ENCODE peak calls at places on chromosomes 12 and 14, in five cellular contexts. D, V, G, A and P are unnamed samples. For H3K4me1, the result is how much of the 10 kb centered on the place peaks cover.

GRCh38 chr12:113852273-113852672 is 113.9 kb downstream of the RBM19 start:
- DNase-seq in D (no peak), V (no peak), G (no peak), A (no peak), P (no peak)

GRCh38 chr12:111429760-111430417 is 24.2 kb downstream of the SH2B3 start:
- DNase-seq in D (no peak), V (no peak), G (no peak), A (no peak), P (no peak)

GRCh38 chr12:114013601-114014345 is 47.6 kb upstream of the RBM19 start:
- DNase-seq in D (no peak), V (no peak), G (peak), A (no peak), P (no peak)

GRCh38 chr12:57089259-57090245 is 638 bp downstream of the NAB2 start:
- DNase-seq in D (peak), V (peak), G (peak), A (no peak), P (peak)

GRCh38 chr12:26090853-26091510 is 33.9 kb downstream of the BHLHE41 start:
- DNase-seq in D (no peak), V (no peak), G (no peak), A (no peak), P (no peak)

GRCh38 chr14:96888593-96888992 is 91.4 kb downstream of the VRK1 start:
- DNase-seq in D (no peak), V (no peak), G (no peak), A (no peak), P (no peak)

GRCh38 chr12:122646568-122647220 is 56.5 kb downstream of the HCAR2 start:
- DNase-seq in D (no peak), V (no peak), G (peak), A (no peak), P (no peak)

GRCh38 chr14:60250318-60251035 is 1.5 kb downstream of the PPM1A start:
- DNase-seq in D (no peak), V (no peak), G (peak), A (no peak), P (no peak)

GRCh38 chr14:77099425-77100167 is 1.5 kb downstream of the CIPC start:
- DNase-seq in D (no peak), V (no peak), G (peak), A (no peak), P (no peak)

GRCh38 chr14:95998656-95999055 is 40.5 kb upstream of the C14orf132 start:
- DNase-seq in D (no peak), V (no peak), G (peak), A (no peak), P (no peak)

GRCh38 chr12:124694846-124695497 is 127.6 kb upstream of the NCOR2 start:
- DNase-seq in D (peak), V (no peak), G (peak), A (no peak), P (no peak)

GRCh38 chr14:53380041-53380440 is 226.9 kb upstream of the DDHD1 start:
- DNase-seq in D (no peak), V (no peak), G (peak), A (no peak), P (no peak)

GRCh38 chr14:100588671-100589070 is 1.5 kb upstream of the BEGAIN start:
- DNase-seq in D (no peak), V (peak), G (no peak), A (no peak), P (no peak)

GRCh38 chr14:29446971-29447370 is 480.7 kb downstream of the PRKD1 start:
- DNase-seq in D (no peak), V (no peak), G (no peak), A (no peak), P (no peak)

GRCh38 chr12:89328483-89329030 is 23.7 kb downstream of the DUSP6 start:
- DNase-seq in D (no peak), V (no peak), G (no peak), A (no peak), P (no peak)

GRCh38 chr14:34875031-34875922 is at the start of gene BAZ1A:
- DNase-seq in D (peak), V (no peak), G (peak), A (peak), P (peak)

GRCh38 chr12:76643438-76643837 is 83.9 kb upstream of the OSBPL8 start:
- DNase-seq in D (no peak), V (no peak), G (peak), A (no peak), P (no peak)

GRCh38 chr12:80598004-80598606 is 109.3 kb upstream of the MYF6 start:
- DNase-seq in D (no peak), V (no peak), G (peak), A (no peak), P (no peak)

GRCh38 chr12:25308761-25309160 is 58.0 kb upstream of the KRAS start:
- DNase-seq in D (no peak), V (no peak), G (peak), A (no peak), P (no peak)

GRCh38 chr14:78598046-78598652 is 428.0 kb downstream of the NRXN3 start:
- DNase-seq in D (peak), V (peak), G (peak), A (peak), P (no peak)

GRCh38 chr12:27782481-27782880 is 2.4 kb upstream of the MANSC4 start:
- DNase-seq in D (no peak), V (no peak), G (peak), A (no peak), P (no peak)

GRCh38 chr14:88005978-88006851 is 1.3 kb downstream of the GPR65 start:
- DNase-seq in D (no peak), V (no peak), G (no peak), A (no peak), P (no peak)

GRCh38 chr14:96164861-96165490 is 39.7 kb upstream of the BDKRB2 start:
- DNase-seq in D (no peak), V (peak), G (no peak), A (no peak), P (no peak)

GRCh38 chr12:85394809-85395208 is 114.8 kb downstream of the ALX1 start:
- DNase-seq in D (no peak), V (no peak), G (peak), A (no peak), P (no peak)

GRCh38 chr12:52829986-52830385 is 4.1 kb downstream of the KRT79 start:
- DNase-seq in D (no peak), V (no peak), G (no peak), A (no peak), P (no peak)

GRCh38 chr14:93337884-93338283 is 5.0 kb upstream of the BTBD7 start:
- DNase-seq in D (no peak), V (no peak), G (no peak), A (no peak), P (no peak)

GRCh38 chr12:132700212-132700913 is 10.3 kb upstream of the PGAM5 start:
- DNase-seq in D (no peak), V (no peak), G (peak), A (no peak), P (no peak)

GRCh38 chr12:18583655-18584054 is 154.2 kb downstream of the PLCZ1 start:
- DNase-seq in D (no peak), V (no peak), G (no peak), A (no peak), P (no peak)

GRCh38 chr12:118136559-118137003 is 657 bp downstream of the PEBP1 start:
- DNase-seq in D (peak), V (peak), G (peak), A (peak), P (peak)

GRCh38 chr12:11967356-11968040 is 103.2 kb upstream of the BCL2L14 start:
- DNase-seq in D (no peak), V (no peak), G (no peak), A (peak), P (no peak)

GRCh38 chr14:89337161-89337560 is 79.9 kb downstream of the FOXN3 start:
- DNase-seq in D (no peak), V (no peak), G (peak), A (no peak), P (no peak)

GRCh38 chr12:120321382-120322202 is 6.0 kb downstream of the PLA2G1B start:
- DNase-seq in D (no peak), V (peak), G (no peak), A (no peak), P (no peak)

GRCh38 chr12:96196781-96197180 is 2.6 kb downstream of the ELK3 start:
- DNase-seq in D (no peak), V (no peak), G (peak), A (no peak), P (no peak)

GRCh38 chr12:113066806-113067400 is 10.4 kb downstream of the DTX1 start:
- DNase-seq in D (no peak), V (no peak), G (no peak), A (no peak), P (no peak)

GRCh38 chr14:36519431-36520321 is at the start of gene NKX2-1:
- DNase-seq in D (no peak), V (peak), G (no peak), A (no peak), P (peak)

GRCh38 chr12:112539221-112539620 is 120.5 kb downstream of the PTPN11 start:
- DNase-seq in D (no peak), V (no peak), G (no peak), A (no peak), P (no peak)

GRCh38 chr14:92728781-92729364 is 19.6 kb downstream of the LGMN start:
- DNase-seq in D (no peak), V (no peak), G (no peak), A (no peak), P (peak)

GRCh38 chr12:64674367-64674922 is 64.2 kb downstream of the RASSF3 start:
- DNase-seq in D (no peak), V (no peak), G (no peak), A (no peak), P (no peak)

GRCh38 chr14:102927346-102927877 is 4.9 kb downstream of the AMN start:
- DNase-seq in D (no peak), V (no peak), G (no peak), A (no peak), P (peak)

GRCh38 chr12:54018608-54018984 is 9.6 kb upstream of the HOXC6 start:
- DNase-seq in D (no peak), V (no peak), G (peak), A (no peak), P (no peak)
- H3K4me3 ChIP-seq in D (peak), V (no peak), G (peak), A (peak), P (no peak)

GRCh38 chr12:46492471-46493351 is 120.1 kb upstream of the SLC38A2 start:
- DNase-seq in D (no peak), V (no peak), G (peak), A (no peak), P (no peak)
- H3K4me1 ChIP-seq in D (under half), V (under half), G (half or more), A (under half), P (under half)

DNA sequence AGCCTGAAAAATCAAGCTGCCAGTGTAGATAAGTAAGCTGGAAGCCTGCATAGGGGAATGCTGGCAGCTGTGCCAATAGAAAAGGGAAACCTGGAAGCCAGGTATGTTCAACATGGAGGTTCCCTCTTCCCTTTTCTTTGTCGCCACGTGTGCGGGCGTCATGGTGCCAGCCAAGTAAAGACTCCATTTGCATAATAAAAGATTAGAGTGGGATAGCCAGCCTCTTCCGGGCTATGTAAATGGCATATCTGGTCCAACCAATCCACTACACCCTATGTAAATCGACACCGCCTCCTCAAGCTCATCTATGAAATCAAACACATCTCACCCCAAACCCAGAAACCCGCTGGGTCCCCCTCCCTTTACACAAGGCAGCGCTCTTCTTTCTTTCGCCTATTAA is 5.6 kb upstream of the ADGRD1 start:
- DNase-seq in D (no peak), V (no peak), G (no peak), A (no peak), P (no peak)
- H3K27ac ChIP-seq in D (no peak), V (no peak), G (no peak), A (no peak), P (no peak)

DNA sequence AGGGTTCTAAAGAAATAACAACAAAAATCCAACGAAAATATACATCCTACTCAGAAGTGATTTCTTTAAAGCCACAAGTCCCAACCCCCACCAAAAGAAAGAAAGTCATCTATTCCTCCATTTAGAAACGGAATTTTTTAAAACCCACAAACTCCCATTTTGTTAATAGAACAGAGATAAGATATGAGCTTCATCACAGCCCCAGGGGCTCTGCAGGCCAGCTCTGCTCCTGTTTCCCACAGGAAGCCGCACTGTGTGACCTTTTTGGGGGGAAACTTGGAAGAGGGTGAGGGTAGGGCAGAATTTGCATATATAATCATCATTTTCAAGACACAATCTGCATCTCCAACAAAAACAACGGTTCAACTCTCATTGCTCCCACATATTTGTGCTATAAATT is 2.8 kb downstream of the FBXL14 start:
- DNase-seq in D (no peak), V (no peak), G (peak), A (no peak), P (no peak)
- H3K4me3 ChIP-seq in D (peak), V (no peak), G (peak), A (peak), P (no peak)

GRCh38 chr12:92357584-92358261 is 212.1 kb upstream of the BTG1 start:
- DNase-seq in D (no peak), V (no peak), G (no peak), A (no peak), P (no peak)

GRCh38 chr12:92362109-92362508 is 216.5 kb upstream of the BTG1 start:
- DNase-seq in D (no peak), V (no peak), G (no peak), A (no peak), P (no peak)

GRCh38 chr12:92363295-92364146 is 217.9 kb upstream of the BTG1 start:
- DNase-seq in D (peak), V (no peak), G (peak), A (no peak), P (no peak)

GRCh38 chr12:92362785-92363184 is 217.1 kb upstream of the BTG1 start:
- DNase-seq in D (no peak), V (no peak), G (no peak), A (no peak), P (no peak)

GRCh38 chr12:92360543-92360942 is 214.9 kb upstream of the BTG1 start:
- DNase-seq in D (no peak), V (no peak), G (no peak), A (no peak), P (no peak)
- H3K4me1 ChIP-seq in D (under half), V (under half), G (under half), A (under half), P (under half)

DNA sequence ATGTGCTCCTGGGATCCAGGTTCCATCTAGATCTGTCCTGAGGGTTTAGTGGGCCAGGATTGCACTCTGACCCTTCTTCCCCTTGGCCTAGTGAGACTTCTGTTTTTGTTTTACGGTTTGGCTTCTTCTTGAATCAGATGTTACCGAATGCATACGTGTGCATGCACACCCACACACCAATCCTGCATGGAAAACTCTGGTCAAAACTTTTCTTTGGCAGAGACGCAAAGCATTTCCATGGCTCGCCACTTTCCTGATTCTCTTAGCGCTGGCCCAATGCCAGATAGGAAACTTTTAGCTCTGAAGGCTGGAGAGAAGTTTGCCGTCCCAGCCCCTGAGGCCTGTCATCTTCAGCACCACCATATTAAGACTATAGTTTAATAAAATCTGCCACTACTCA is 67.4 kb upstream of the ACTN1 start:
- DNase-seq in D (peak), V (no peak), G (peak), A (no peak), P (no peak)
- H3K27ac ChIP-seq in D (peak), V (no peak), G (peak), A (peak), P (peak)